ENCODE peak calls at places on chromosomes 7 and 10, in seven cellular contexts. One of them, this sample, is unnamed.

GRCh38 chr10:124259139-124259825 is 159.4 kb downstream of the OAT start:
- DNase-seq in breast epithelium: no peak
- DNase-seq in NT2/D1: no peak
- DNase-seq in right cardiac atrium: no peak
- DNase-seq in astrocyte: no peak
- DNase-seq in CD8-positive, alpha-beta T cell: no peak
- DNase-seq in left ventricle myocardium inferior: no peak
- DNase-seq in this sample: no peak

GRCh38 chr7:135925205-135925604 is 52.0 kb downstream of the MTPN start:
- DNase-seq in breast epithelium: no peak
- DNase-seq in NT2/D1: no peak
- DNase-seq in right cardiac atrium: no peak
- DNase-seq in astrocyte: no peak
- DNase-seq in CD8-positive, alpha-beta T cell: no peak
- DNase-seq in left ventricle myocardium inferior: no peak
- DNase-seq in this sample: no peak

GRCh38 chr10:70260259-70260658 is 23.5 kb downstream of the NPFFR1 start:
- DNase-seq in breast epithelium: no peak
- DNase-seq in NT2/D1: no peak
- DNase-seq in right cardiac atrium: no peak
- DNase-seq in astrocyte: no peak
- DNase-seq in CD8-positive, alpha-beta T cell: no peak
- DNase-seq in left ventricle myocardium inferior: no peak
- DNase-seq in this sample: no peak

GRCh38 chr10:97849491-97850402 is at the start of gene GOLGA7B:
- DNase-seq in breast epithelium: no peak
- DNase-seq in NT2/D1: no peak
- DNase-seq in right cardiac atrium: peak; percentile 39
- DNase-seq in astrocyte: no peak
- DNase-seq in CD8-positive, alpha-beta T cell: peak; percentile 59
- DNase-seq in left ventricle myocardium inferior: peak; percentile 18
- DNase-seq in this sample: peak; percentile 42

GRCh38 chr7:108146070-108146842 is 16.1 kb upstream of the LAMB4 start:
- DNase-seq in breast epithelium: peak; percentile 43
- DNase-seq in NT2/D1: peak; percentile 72
- DNase-seq in right cardiac atrium: peak; percentile 42
- DNase-seq in astrocyte: peak; percentile 61
- DNase-seq in CD8-positive, alpha-beta T cell: peak; percentile 40
- DNase-seq in left ventricle myocardium inferior: peak; percentile 25
- DNase-seq in this sample: peak; percentile 23

GRCh38 chr7:1091019-1091643 is 3.2 kb downstream of the GPER1 start:
- DNase-seq in breast epithelium: no peak
- DNase-seq in NT2/D1: no peak
- DNase-seq in right cardiac atrium: no peak
- DNase-seq in astrocyte: peak; percentile 25
- DNase-seq in CD8-positive, alpha-beta T cell: no peak
- DNase-seq in left ventricle myocardium inferior: no peak
- DNase-seq in this sample: no peak

GRCh38 chr10:131737543-131738395 is 163.0 kb upstream of the PPP2R2D start:
- DNase-seq in breast epithelium: no peak
- DNase-seq in NT2/D1: no peak
- DNase-seq in right cardiac atrium: no peak
- DNase-seq in astrocyte: no peak
- DNase-seq in CD8-positive, alpha-beta T cell: no peak
- DNase-seq in left ventricle myocardium inferior: no peak
- DNase-seq in this sample: no peak

GRCh38 chr7:94436700-94437099 is 42.0 kb downstream of the COL1A2 start:
- DNase-seq in breast epithelium: no peak
- DNase-seq in NT2/D1: no peak
- DNase-seq in right cardiac atrium: no peak
- DNase-seq in astrocyte: no peak
- DNase-seq in CD8-positive, alpha-beta T cell: no peak
- DNase-seq in left ventricle myocardium inferior: no peak
- DNase-seq in this sample: no peak

GRCh38 chr7:100865372-100865911 is 1.7 kb upstream of the TRIP6 start:
- DNase-seq in breast epithelium: peak; percentile 53
- DNase-seq in NT2/D1: no peak
- DNase-seq in right cardiac atrium: no peak
- DNase-seq in astrocyte: peak; percentile 79
- DNase-seq in CD8-positive, alpha-beta T cell: no peak
- DNase-seq in left ventricle myocardium inferior: no peak
- DNase-seq in this sample: peak; percentile 23

GRCh38 chr10:88687853-88688467 is 18.1 kb upstream of the LIPK start:
- DNase-seq in breast epithelium: no peak
- DNase-seq in NT2/D1: no peak
- DNase-seq in right cardiac atrium: no peak
- DNase-seq in astrocyte: no peak
- DNase-seq in CD8-positive, alpha-beta T cell: no peak
- DNase-seq in left ventricle myocardium inferior: no peak
- DNase-seq in this sample: no peak
- H3K9me3 ChIP-seq in breast epithelium: no peaks in the 10 kb centered on the region
- H3K9me3 ChIP-seq in NT2/D1: no peaks in the 10 kb centered on the region
- H3K9me3 ChIP-seq in right cardiac atrium: no peaks in the 10 kb centered on the region
- H3K9me3 ChIP-seq in astrocyte: no peaks in the 10 kb centered on the region
- H3K9me3 ChIP-seq in CD8-positive, alpha-beta T cell: no peaks in the 10 kb centered on the region
- H3K9me3 ChIP-seq in left ventricle myocardium inferior: peaks cover 7% of the 10 kb centered on the region
- H3K9me3 ChIP-seq in this sample: no peaks in the 10 kb centered on the region

DNA sequence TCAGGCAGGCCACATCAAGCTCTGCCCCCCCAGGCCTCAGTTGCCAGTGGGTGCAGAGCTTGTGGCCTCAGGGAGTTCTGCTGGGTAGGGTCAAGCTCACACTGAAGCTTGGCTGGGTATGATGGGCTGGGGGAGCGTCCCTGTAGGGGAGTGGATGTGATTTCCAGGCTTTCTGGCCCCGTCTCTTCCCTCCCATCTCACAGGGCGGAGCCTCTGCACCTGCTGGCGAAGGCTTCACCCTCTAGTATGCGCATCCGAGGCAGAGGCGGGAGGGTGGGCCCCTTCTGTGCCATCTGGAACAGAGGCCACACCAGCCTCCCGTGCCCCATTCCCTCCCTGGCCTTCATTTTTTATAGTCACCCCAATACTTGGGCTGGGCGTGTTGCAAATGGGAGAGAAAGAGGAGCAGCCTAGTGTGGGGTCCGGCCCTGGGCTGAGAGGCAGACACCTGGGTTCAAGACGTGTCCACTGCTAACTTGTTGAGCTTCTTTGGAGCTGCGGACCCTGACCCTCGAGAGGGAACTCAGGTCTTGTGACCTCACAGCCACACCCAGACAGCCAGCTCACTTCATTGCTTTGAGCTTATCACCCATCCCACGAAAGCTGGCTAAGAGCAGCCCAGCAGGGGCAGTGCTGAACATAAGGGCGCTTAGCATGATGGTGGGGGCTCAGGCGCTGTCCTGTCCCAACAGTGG is 2.3 kb downstream of the AQP1 start:
- DNase-seq in breast epithelium: no peak
- DNase-seq in NT2/D1: no peak
- DNase-seq in right cardiac atrium: no peak
- DNase-seq in astrocyte: no peak
- DNase-seq in CD8-positive, alpha-beta T cell: no peak
- DNase-seq in left ventricle myocardium inferior: no peak
- DNase-seq in this sample: no peak
- H3K4me3 ChIP-seq in breast epithelium: peak overlapping the region; percentile 55
- H3K4me3 ChIP-seq in NT2/D1: no peak overlapping the region
- H3K4me3 ChIP-seq in right cardiac atrium: peak overlapping the region; percentile 29
- H3K4me3 ChIP-seq in astrocyte: no peak overlapping the region
- H3K4me3 ChIP-seq in CD8-positive, alpha-beta T cell: no peak overlapping the region
- H3K4me3 ChIP-seq in left ventricle myocardium inferior: peak overlapping the region; percentile 70
- H3K4me3 ChIP-seq in this sample: no peak overlapping the region

GRCh38 chr7:73626814-73627213 is 2.5 kb upstream of the MLXIPL start:
- DNase-seq in breast epithelium: peak; percentile 23
- DNase-seq in NT2/D1: no peak
- DNase-seq in right cardiac atrium: no peak
- DNase-seq in astrocyte: no peak
- DNase-seq in CD8-positive, alpha-beta T cell: no peak
- DNase-seq in left ventricle myocardium inferior: no peak
- DNase-seq in this sample: peak; percentile 80
- H3K27me3 ChIP-seq in breast epithelium: peaks cover 49% of the 10 kb centered on the region
- H3K27me3 ChIP-seq in NT2/D1: peaks cover 11% of the 10 kb centered on the region
- H3K27me3 ChIP-seq in right cardiac atrium: no peaks in the 10 kb centered on the region
- H3K27me3 ChIP-seq in astrocyte: peaks cover 51% of the 10 kb centered on the region
- H3K27me3 ChIP-seq in CD8-positive, alpha-beta T cell: peaks cover 27% of the 10 kb centered on the region
- H3K27me3 ChIP-seq in left ventricle myocardium inferior: peaks cover 96% of the 10 kb centered on the region
- H3K27me3 ChIP-seq in this sample: no peaks in the 10 kb centered on the region

GRCh38 chr10:109706157-109706556 is 217.2 kb downstream of the XPNPEP1 start:
- DNase-seq in breast epithelium: no peak
- DNase-seq in NT2/D1: no peak
- DNase-seq in right cardiac atrium: no peak
- DNase-seq in astrocyte: no peak
- DNase-seq in CD8-positive, alpha-beta T cell: no peak
- DNase-seq in left ventricle myocardium inferior: no peak
- DNase-seq in this sample: no peak
- H3K9me3 ChIP-seq in breast epithelium: no peaks in the 10 kb centered on the region
- H3K9me3 ChIP-seq in NT2/D1: peaks cover 8% of the 10 kb centered on the region
- H3K9me3 ChIP-seq in right cardiac atrium: no peaks in the 10 kb centered on the region
- H3K9me3 ChIP-seq in astrocyte: peaks cover 7% of the 10 kb centered on the region
- H3K9me3 ChIP-seq in CD8-positive, alpha-beta T cell: no peaks in the 10 kb centered on the region
- H3K9me3 ChIP-seq in left ventricle myocardium inferior: peaks cover 29% of the 10 kb centered on the region
- H3K9me3 ChIP-seq in this sample: peaks cover 3% of the 10 kb centered on the region

DNA sequence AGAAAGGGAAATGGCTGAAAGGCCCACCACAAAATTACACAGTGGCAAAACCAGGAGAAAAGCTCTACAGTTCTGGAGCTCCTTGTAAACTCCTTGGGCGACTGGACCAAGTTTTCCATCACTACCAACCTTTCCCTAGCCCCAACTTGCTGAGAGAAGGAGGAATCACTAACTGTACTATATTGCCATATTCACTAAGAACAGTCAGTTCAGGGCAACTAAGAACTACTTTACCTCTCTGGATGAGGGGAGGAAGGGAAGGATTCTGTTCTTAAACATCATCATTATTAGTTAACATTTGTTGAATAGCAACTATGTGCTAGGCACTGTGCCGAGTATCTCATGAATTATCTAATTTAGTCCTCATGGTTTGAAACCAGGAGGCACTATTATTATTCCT is 98.1 kb upstream of the SVIL start:
- DNase-seq in breast epithelium: no peak
- DNase-seq in NT2/D1: no peak
- DNase-seq in right cardiac atrium: no peak
- DNase-seq in astrocyte: no peak
- DNase-seq in CD8-positive, alpha-beta T cell: no peak
- DNase-seq in left ventricle myocardium inferior: no peak
- DNase-seq in this sample: no peak
- H3K4me3 ChIP-seq in breast epithelium: peak overlapping the region; percentile 87
- H3K4me3 ChIP-seq in NT2/D1: no peak overlapping the region
- H3K4me3 ChIP-seq in right cardiac atrium: no peak overlapping the region
- H3K4me3 ChIP-seq in astrocyte: no peak overlapping the region
- H3K4me3 ChIP-seq in CD8-positive, alpha-beta T cell: no peak overlapping the region
- H3K4me3 ChIP-seq in left ventricle myocardium inferior: no peak overlapping the region
- H3K4me3 ChIP-seq in this sample: no peak overlapping the region

DNA sequence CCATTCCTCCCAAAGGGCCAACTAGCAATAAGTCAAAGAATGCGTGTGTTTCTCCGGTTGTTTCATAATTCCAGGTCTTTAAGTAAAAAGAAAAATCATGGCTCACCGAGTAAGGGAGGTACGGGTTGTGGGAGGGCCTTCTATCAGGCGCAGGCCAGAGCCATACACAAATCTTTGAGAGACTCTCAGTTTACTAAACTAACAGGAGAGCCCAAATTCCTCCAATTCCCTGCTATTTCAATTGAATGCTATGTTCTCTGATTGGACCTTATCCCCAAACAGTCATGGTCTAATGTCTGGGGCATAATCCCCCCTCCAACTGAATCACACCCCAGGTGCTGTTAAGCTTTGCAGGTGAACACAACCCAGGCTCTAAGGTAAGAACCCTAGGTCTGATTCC is 26.2 kb upstream of the SLF2 start:
- DNase-seq in breast epithelium: no peak
- DNase-seq in NT2/D1: no peak
- DNase-seq in right cardiac atrium: no peak
- DNase-seq in astrocyte: no peak
- DNase-seq in CD8-positive, alpha-beta T cell: no peak
- DNase-seq in left ventricle myocardium inferior: no peak
- DNase-seq in this sample: no peak
- H3K27me3 ChIP-seq in breast epithelium: peaks cover 11% of the 10 kb centered on the region
- H3K27me3 ChIP-seq in NT2/D1: no peaks in the 10 kb centered on the region
- H3K27me3 ChIP-seq in right cardiac atrium: no peaks in the 10 kb centered on the region
- H3K27me3 ChIP-seq in astrocyte: no peaks in the 10 kb centered on the region
- H3K27me3 ChIP-seq in CD8-positive, alpha-beta T cell: no peaks in the 10 kb centered on the region
- H3K27me3 ChIP-seq in left ventricle myocardium inferior: peaks cover 49% of the 10 kb centered on the region
- H3K27me3 ChIP-seq in this sample: no peaks in the 10 kb centered on the region

GRCh38 chr7:57415730-57416129 is 34.2 kb upstream of the ZNF716 start:
- DNase-seq in breast epithelium: no peak
- DNase-seq in NT2/D1: no peak
- DNase-seq in right cardiac atrium: no peak
- DNase-seq in astrocyte: no peak
- DNase-seq in CD8-positive, alpha-beta T cell: no peak
- DNase-seq in left ventricle myocardium inferior: no peak
- DNase-seq in this sample: no peak
- H3K9me3 ChIP-seq in breast epithelium: peaks cover 17% of the 10 kb centered on the region
- H3K9me3 ChIP-seq in NT2/D1: no peaks in the 10 kb centered on the region
- H3K9me3 ChIP-seq in right cardiac atrium: no peaks in the 10 kb centered on the region
- H3K9me3 ChIP-seq in astrocyte: peaks cover 20% of the 10 kb centered on the region
- H3K9me3 ChIP-seq in CD8-positive, alpha-beta T cell: no peaks in the 10 kb centered on the region
- H3K9me3 ChIP-seq in left ventricle myocardium inferior: no peaks in the 10 kb centered on the region
- H3K9me3 ChIP-seq in this sample: no peaks in the 10 kb centered on the region

This sample was measured in MG63.